ENCODE peak calls at places on chromosome 10, in nine cellular contexts. U is stimulated activated CD4-positive, alpha-beta T cell treated with anti-CD3 and anti-CD28 coated beads, Interleukin-15, amount 100 ng/mL, for 1 hour; J is body of pancreas; M is activated T-cell treated with anti-CD3 and anti-CD28 coated beads for 1 hour; X is astrocyte of the spinal cord; E is amniotic stem cell; W is NCI-H1092 treated with DMSO at 0.1 percent for 48 hours; Z is HCT116; I is GM23248. C is an unnamed sample.
A peak's percentile ranks its signal among the peaks of the same experiment; 100 is the strongest.

GRCh38 chr10:117216611-117217195 is 19.4 kb downstream of the KCNK18 start:
- DNase-seq in Z (peak; percentile 54), U (peak; percentile 35), I (peak; percentile 78), E (peak; percentile 62), M (peak; percentile 58), X (peak; percentile 50), W (peak; percentile 10), J (peak; percentile 75), C (peak; percentile 51)

GRCh38 chr10:126014309-126014708 is 117.9 kb downstream of the FANK1 start:
- DNase-seq in W (no peak), E (no peak), J (no peak), X (peak; percentile 93), U (no peak), Z (no peak), M (no peak), I (peak; percentile 69), C (no peak)

GRCh38 chr10:88731296-88731695 is 25.2 kb downstream of the LIPK start:
- DNase-seq in X (no peak), U (no peak), I (peak; percentile 12), E (no peak), Z (no peak), J (no peak), M (no peak), W (no peak), C (no peak)

GRCh38 chr10:86635402-86635801 is 18.9 kb upstream of the OPN4 start:
- DNase-seq in E (peak; percentile 41), I (peak; percentile 92), J (no peak), M (no peak), U (no peak), Z (no peak), W (no peak), X (peak; percentile 69), C (no peak)

GRCh38 chr10:10991144-10991543 is 26.5 kb upstream of the CELF2 start:
- DNase-seq in M (no peak), E (no peak), Z (no peak), X (no peak), I (no peak), U (no peak), J (no peak), W (no peak), C (no peak)

GRCh38 chr10:42475168-42476098 is 162.9 kb downstream of the ZNF33B start:
- DNase-seq in Z (peak; percentile 85), J (peak; percentile 11), W (no peak), X (no peak), M (no peak), U (no peak), I (peak; percentile 36), E (no peak), C (peak; percentile 17)

GRCh38 chr10:4267084-4267774 is 482.2 kb upstream of the KLF6 start:
- DNase-seq in Z (peak; percentile 21), X (peak; percentile 32), I (no peak), W (no peak), E (no peak), J (no peak), U (no peak), M (no peak), C (no peak)

GRCh38 chr10:73552819-73553218 is 38.3 kb downstream of the USP54 start:
- DNase-seq in U (no peak), X (no peak), J (no peak), W (no peak), M (no peak), Z (no peak), I (no peak), E (no peak), C (no peak)

GRCh38 chr10:70122742-70123141 is 9.9 kb downstream of the AIFM2 start:
- DNase-seq in X (no peak), E (no peak), U (no peak), J (no peak), I (no peak), Z (no peak), W (no peak), M (no peak), C (no peak)

GRCh38 chr10:122630526-122630925 is 69.1 kb downstream of the C10orf120 start:
- DNase-seq in U (no peak), X (no peak), Z (no peak), J (no peak), E (no peak), I (no peak), M (no peak), W (no peak), C (no peak)

GRCh38 chr10:12638103-12638502 is 288.8 kb downstream of the CAMK1D start:
- DNase-seq in I (peak; percentile 15), X (peak; percentile 47), M (no peak), E (no peak), Z (no peak), W (peak; percentile 74), J (no peak), U (no peak), C (no peak)

GRCh38 chr10:1942478-1942877 is 205.2 kb upstream of the ADARB2 start:
- DNase-seq in M (no peak), W (no peak), J (no peak), X (no peak), U (no peak), E (no peak), I (no peak), Z (no peak), C (no peak)

GRCh38 chr10:58568428-58568935 is 55.8 kb downstream of the BICC1 start:
- DNase-seq in Z (no peak), U (no peak), X (peak; percentile 41), E (no peak), W (no peak), M (no peak), J (no peak), I (no peak), C (no peak)

GRCh38 chr10:103836776-103837344 is 18.5 kb downstream of the SH3PXD2A start:
- DNase-seq in J (no peak), Z (no peak), I (no peak), M (no peak), E (no peak), U (no peak), X (no peak), W (no peak), C (no peak)

GRCh38 chr10:3198900-3199299 is 26.3 kb upstream of the PITRM1 start:
- DNase-seq in J (no peak), U (no peak), X (no peak), I (no peak), W (no peak), E (no peak), M (no peak), Z (no peak), C (no peak)

GRCh38 chr10:44391981-44392380 is 7.1 kb upstream of the CXCL12 start:
- DNase-seq in J (no peak), M (no peak), Z (no peak), E (no peak), X (no peak), I (no peak), U (no peak), W (no peak), C (no peak)

GRCh38 chr10:13183625-13184024 is 22.3 kb downstream of the MCM10 start:
- DNase-seq in U (no peak), M (no peak), J (no peak), I (no peak), E (no peak), X (no peak), W (no peak), Z (no peak), C (no peak)

GRCh38 chr10:12656518-12657142 is 307.3 kb downstream of the CAMK1D start:
- DNase-seq in J (no peak), E (peak; percentile 11), M (no peak), W (peak; percentile 66), I (peak; percentile 69), Z (peak; percentile 48), U (no peak), X (peak; percentile 75), C (peak; percentile 24)

GRCh38 chr10:131758942-131759315 is 141.9 kb upstream of the PPP2R2D start:
- DNase-seq in E (no peak), Z (no peak), U (no peak), M (no peak), J (no peak), I (no peak), W (no peak), X (no peak), C (no peak)

GRCh38 chr10:111926286-111926685 is 257.3 kb downstream of the GPAM start:
- DNase-seq in U (no peak), X (no peak), M (no peak), W (no peak), J (no peak), I (no peak), E (no peak), Z (no peak), C (no peak)

GRCh38 chr10:36164556-36165504 is 522.7 kb upstream of the FZD8 start:
- DNase-seq in E (no peak), J (no peak), I (no peak), Z (no peak), X (no peak), U (no peak), M (no peak), W (no peak), C (no peak)

GRCh38 chr10:780536-781524 is 91.4 kb upstream of the DIP2C start:
- DNase-seq in E (no peak), U (no peak), I (no peak), J (no peak), Z (no peak), X (no peak), M (no peak), W (no peak), C (no peak)

GRCh38 chr10:118042827-118043242 is 3.9 kb downstream of the RAB11FIP2 start:
- DNase-seq in I (no peak), W (no peak), Z (no peak), M (no peak), U (no peak), J (no peak), E (no peak), X (peak; percentile 11), C (no peak)